ENCODE peak calls at places on chromosomes 11 and 22, in six cellular contexts. O, D, N, X, C and R are unnamed samples.

GRCh38 chr11:48013269-48013901 is 33.0 kb downstream of the PTPRJ start:
- DNase-seq in O (no peak), D (peak), N (peak), X (peak), C (peak), R (no peak)

GRCh38 chr22:24845036-24845918 is 39.3 kb downstream of the SGSM1 start:
- DNase-seq in O (peak), D (peak), N (no peak), X (no peak), C (peak), R (no peak)

GRCh38 chr11:128524172-128524571 is 63.2 kb downstream of the ETS1 start:
- DNase-seq in O (no peak), D (no peak), N (no peak), X (no peak), C (no peak), R (no peak)

GRCh38 chr11:88535916-88536547 is 198.5 kb upstream of the CTSC start:
- DNase-seq in O (no peak), D (peak), N (peak), X (no peak), C (peak), R (no peak)

GRCh38 chr11:86802601-86803051 is 2.3 kb downstream of the PRSS23 start:
- DNase-seq in O (peak), D (peak), N (peak), X (no peak), C (peak), R (peak)

GRCh38 chr11:35412285-35412684 is 7.1 kb downstream of the SLC1A2 start:
- DNase-seq in O (no peak), D (no peak), N (peak), X (no peak), C (peak), R (no peak)

GRCh38 chr11:125297346-125297910 is 132.9 kb downstream of the PKNOX2 start:
- DNase-seq in O (no peak), D (no peak), N (peak), X (no peak), C (no peak), R (no peak)

GRCh38 chr22:33757443-33758124 is 162.7 kb downstream of the LARGE1 start:
- DNase-seq in O (peak), D (no peak), N (no peak), X (no peak), C (no peak), R (no peak)

GRCh38 chr22:43861529-43861928 is 784 bp downstream of the SULT4A1 start:
- DNase-seq in O (no peak), D (no peak), N (no peak), X (no peak), C (no peak), R (no peak)

GRCh38 chr11:130718118-130718517 is 198.2 kb downstream of the SNX19 start:
- DNase-seq in O (no peak), D (no peak), N (no peak), X (no peak), C (no peak), R (no peak)

GRCh38 chr22:42743501-42743991 is 22.9 kb upstream of the A4GALT start:
- DNase-seq in O (peak), D (no peak), N (peak), X (no peak), C (no peak), R (no peak)

GRCh38 chr11:9070740-9071476 is 20.5 kb downstream of the SCUBE2 start:
- DNase-seq in O (no peak), D (no peak), N (no peak), X (no peak), C (no peak), R (no peak)

GRCh38 chr11:975824-976223 is 50.2 kb downstream of the AP2A2 start:
- DNase-seq in O (no peak), D (peak), N (peak), X (no peak), C (peak), R (peak)

GRCh38 chr22:27372969-27373670 is 428.4 kb downstream of the MN1 start:
- DNase-seq in O (no peak), D (no peak), N (peak), X (no peak), C (no peak), R (peak)

GRCh38 chr11:132685174-132685611 is 847.1 kb downstream of the OPCML start:
- DNase-seq in O (no peak), D (peak), N (no peak), X (no peak), C (peak), R (no peak)

GRCh38 chr11:1480555-1481482 is 5.8 kb downstream of the MOB2 start:
- DNase-seq in O (no peak), D (no peak), N (no peak), X (no peak), C (no peak), R (no peak)

GRCh38 chr11:78045851-78046485 is 17.7 kb upstream of the THRSP start:
- DNase-seq in O (peak), D (peak), N (peak), X (peak), C (peak), R (peak)

GRCh38 chr11:128940156-128940555 is 2.5 kb downstream of the TP53AIP1 start:
- DNase-seq in O (no peak), D (no peak), N (no peak), X (no peak), C (no peak), R (no peak)

GRCh38 chr11:131037873-131038272 is 121.6 kb upstream of the SNX19 start:
- DNase-seq in O (no peak), D (no peak), N (no peak), X (no peak), C (no peak), R (no peak)

GRCh38 chr11:59802639-59803176 is 7.9 kb downstream of the MRPL16 start:
- DNase-seq in O (peak), D (peak), N (peak), X (peak), C (peak), R (no peak)

GRCh38 chr11:14583252-14584105 is 60.1 kb upstream of the PDE3B start:
- DNase-seq in O (no peak), D (no peak), N (no peak), X (no peak), C (no peak), R (no peak)

GRCh38 chr11:76266269-76266668 is 60.0 kb upstream of the WNT11 start:
- DNase-seq in O (peak), D (peak), N (no peak), X (no peak), C (no peak), R (no peak)

GRCh38 chr11:57527056-57527631 is 3.4 kb downstream of the TIMM10 start:
- DNase-seq in O (peak), D (peak), N (peak), X (peak), C (peak), R (peak)

GRCh38 chr22:46114518-46115387 is 35.6 kb upstream of the PPARA start:
- DNase-seq in O (peak), D (no peak), N (no peak), X (no peak), C (no peak), R (no peak)

GRCh38 chr11:12248330-12248729 is 129.0 kb upstream of the PARVA start:
- DNase-seq in O (peak), D (no peak), N (peak), X (no peak), C (no peak), R (no peak)

GRCh38 chr11:78560826-78561484 is 13.7 kb downstream of the NARS2 start:
- DNase-seq in O (no peak), D (peak), N (peak), X (no peak), C (peak), R (no peak)

GRCh38 chr22:36246718-36247117 is 6.2 kb upstream of the APOL1 start:
- DNase-seq in O (no peak), D (no peak), N (no peak), X (no peak), C (no peak), R (peak)

GRCh38 chr11:102256251-102256650 is 61.0 kb upstream of the BIRC3 start:
- DNase-seq in O (no peak), D (no peak), N (no peak), X (no peak), C (no peak), R (peak)

GRCh38 chr11:63909621-63910506 is 7.1 kb downstream of the RCOR2 start:
- DNase-seq in O (no peak), D (no peak), N (no peak), X (no peak), C (no peak), R (peak)

GRCh38 chr11:61779666-61780525 is 12.5 kb downstream of the TMEM258 start:
- DNase-seq in O (no peak), D (no peak), N (no peak), X (no peak), C (no peak), R (no peak)

GRCh38 chr11:76601272-76601671 is 69.3 kb downstream of the LRRC32 start:
- DNase-seq in O (no peak), D (no peak), N (no peak), X (no peak), C (no peak), R (peak)

GRCh38 chr11:45262900-45263299 is 23.2 kb downstream of the SYT13 start:
- DNase-seq in O (no peak), D (no peak), N (no peak), X (no peak), C (no peak), R (no peak)

GRCh38 chr11:110778351-110778750 is 66.1 kb upstream of the ARHGAP20 start:
- DNase-seq in O (peak), D (peak), N (peak), X (no peak), C (peak), R (no peak)